ENCODE peak calls at places on chromosomes 4 and X, in five cellular contexts. T is GM20000, Z is endothelial cell, Q is psoas muscle, D is left lung. W is an unnamed sample.

GRCh38 chrX:138191998-138192397 is 519.5 kb downstream of the FGF13 start:
- DNase-seq in Q (no peak), Z (peak), T (no peak), D (no peak), W (no peak)

GRCh38 chr4:89259435-89260028 is 48.1 kb downstream of the GPRIN3 start:
- DNase-seq in T (no peak), Z (no peak), Q (no peak), D (no peak), W (no peak)

GRCh38 chr4:74632634-74633033 is 161.7 kb downstream of the BTC start:
- DNase-seq in D (peak), Q (no peak), T (no peak), Z (no peak), W (no peak)

GRCh38 chrX:65093658-65094057 is 117.4 kb upstream of the ZC4H2 start:
- DNase-seq in Q (no peak), T (no peak), Z (no peak), D (no peak), W (no peak)

GRCh38 chr4:68373513-68373912 is 23.6 kb upstream of the YTHDC1 start:
- DNase-seq in Z (peak), Q (peak), D (peak), T (peak), W (no peak)

GRCh38 chrX:21735753-21736127 is 22.2 kb downstream of the SMPX start:
- DNase-seq in D (no peak), T (no peak), Z (no peak), Q (no peak), W (no peak)

GRCh38 chrX:47361538-47362511 is 8.6 kb upstream of the ZNF157 start:
- DNase-seq in Z (peak), Q (peak), T (peak), D (peak), W (peak)

GRCh38 chrX:9189286-9189685 is 155.4 kb upstream of the FAM9B start:
- DNase-seq in Z (no peak), Q (no peak), T (no peak), D (no peak), W (no peak)

GRCh38 chr4:181637186-181638105 is 605.8 kb upstream of the TENM3 start:
- DNase-seq in D (no peak), Z (no peak), T (no peak), Q (no peak), W (no peak)

GRCh38 chrX:150370589-150371312 is 7.6 kb downstream of the MAMLD1 start:
- DNase-seq in Q (no peak), D (no peak), T (no peak), Z (no peak), W (peak)

GRCh38 chr4:646460-646859 is 21.1 kb downstream of the PDE6B start:
- DNase-seq in D (no peak), Z (no peak), Q (no peak), T (no peak), W (no peak)

DNA sequence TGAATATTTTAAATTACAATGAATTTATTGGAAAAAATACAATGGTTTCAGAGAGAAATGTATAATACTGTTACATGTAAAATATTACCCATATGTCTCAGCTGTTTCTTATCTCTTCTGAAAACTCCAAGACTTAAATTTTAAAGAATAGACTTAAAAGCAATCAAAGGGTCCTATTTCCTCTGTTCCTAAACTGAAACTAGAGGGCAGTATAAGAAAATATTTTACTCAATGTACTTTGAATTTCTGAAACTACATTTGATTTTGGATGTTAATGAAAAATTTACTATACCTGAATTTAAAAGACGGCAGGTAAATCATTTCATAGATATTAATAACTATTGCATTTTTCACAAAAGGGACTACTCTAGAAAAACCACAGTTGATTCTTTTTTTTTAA is 200.2 kb downstream of the LRBA start:
- DNase-seq in T (no peak), Z (no peak), D (no peak), Q (no peak), W (no peak)
- TF ChIP-seq CTCF in T (no peak), Z (no peak), D (no peak), Q (no peak), W (peak)

GRCh38 chr4:172619218-172619617 is 549.4 kb upstream of the GALNT7 start:
- DNase-seq in T (no peak), Q (no peak), Z (no peak), D (no peak), W (no peak)
- TF ChIP-seq CTCF in T (no peak), Q (no peak), Z (no peak), D (no peak), W (no peak)

GRCh38 chrX:34893741-34894140 is 48.9 kb upstream of the FAM47B start:
- DNase-seq in T (no peak), D (no peak), Z (no peak), Q (no peak), W (no peak)
- TF ChIP-seq CTCF in T (no peak), D (no peak), Z (no peak), Q (peak), W (peak)

GRCh38 chrX:131853440-131853839 is 169.7 kb upstream of the STK26 start:
- DNase-seq in T (no peak), D (no peak), Z (no peak), Q (no peak), W (no peak)

DNA sequence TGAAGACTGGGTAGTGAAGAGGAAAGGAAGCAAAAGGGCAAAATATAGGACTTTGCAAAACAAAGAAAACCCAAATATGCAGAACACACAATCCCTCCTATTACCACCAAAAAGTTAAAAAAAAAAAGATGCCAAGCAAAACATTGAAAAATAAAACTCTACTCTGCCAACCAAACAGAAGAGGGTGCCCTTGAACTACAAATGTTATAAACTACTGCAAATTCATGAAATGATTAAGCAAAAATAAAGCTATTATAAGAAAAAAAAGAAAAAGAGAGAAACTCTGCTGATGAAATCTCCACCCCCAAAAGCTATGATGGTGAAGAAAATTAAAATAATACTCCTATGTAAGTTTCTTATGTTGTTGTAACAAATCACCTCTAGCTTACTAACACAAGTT is 168.5 kb upstream of the STK26 start:
- DNase-seq in Z (no peak), T (no peak), Q (no peak), D (no peak), W (no peak)
- TF ChIP-seq CTCF in Z (no peak), T (no peak), Q (no peak), D (no peak), W (peak)

GRCh38 chr4:168321006-168321405 is 2.5 kb upstream of the DDX60 start:
- DNase-seq in Z (no peak), T (no peak), Q (no peak), D (no peak), W (no peak)

GRCh38 chr4:168319486-168320019 is 1.0 kb upstream of the DDX60 start:
- DNase-seq in D (no peak), Z (no peak), T (no peak), Q (no peak), W (no peak)

GRCh38 chr4:168318266-168318895 is at the start of gene DDX60:
- DNase-seq in T (peak), Z (peak), Q (peak), D (peak), W (peak)
- TF ChIP-seq CTCF in T (peak), Z (no peak), Q (peak), D (no peak), W (peak)

GRCh38 chr4:110955748-110956147 is 332.9 kb upstream of the PITX2 start:
- DNase-seq in Q (no peak), D (no peak), Z (no peak), T (no peak), W (no peak)

GRCh38 chr4:110963621-110964020 is 340.7 kb upstream of the PITX2 start:
- DNase-seq in Q (no peak), Z (no peak), T (no peak), D (no peak), W (no peak)

GRCh38 chr4:110953898-110954297 is 331.0 kb upstream of the PITX2 start:
- DNase-seq in Z (no peak), D (no peak), Q (no peak), T (no peak), W (no peak)

GRCh38 chr4:110962616-110963015 is 339.7 kb upstream of the PITX2 start:
- DNase-seq in D (no peak), Q (no peak), Z (no peak), T (no peak), W (no peak)

GRCh38 chr4:110959041-110959643 is 336.3 kb upstream of the PITX2 start:
- DNase-seq in Q (no peak), D (no peak), T (no peak), Z (no peak), W (no peak)
- TF ChIP-seq CTCF in Q (peak), D (peak), T (no peak), Z (no peak), W (peak)

GRCh38 chr4:70901984-70902576 is at the start of gene MOB1B:
- DNase-seq in T (peak), Q (peak), D (peak), Z (peak), W (peak)
- TF ChIP-seq CTCF in T (no peak), Q (peak), D (peak), Z (no peak), W (peak)

GRCh38 chrX:115266300-115266699 is 23.2 kb upstream of the LUZP4 start:
- DNase-seq in Z (no peak), Q (no peak), D (no peak), T (no peak), W (no peak)

GRCh38 chrX:115264009-115264408 is 25.5 kb upstream of the LUZP4 start:
- DNase-seq in Z (no peak), T (no peak), Q (no peak), D (no peak), W (no peak)

DNA sequence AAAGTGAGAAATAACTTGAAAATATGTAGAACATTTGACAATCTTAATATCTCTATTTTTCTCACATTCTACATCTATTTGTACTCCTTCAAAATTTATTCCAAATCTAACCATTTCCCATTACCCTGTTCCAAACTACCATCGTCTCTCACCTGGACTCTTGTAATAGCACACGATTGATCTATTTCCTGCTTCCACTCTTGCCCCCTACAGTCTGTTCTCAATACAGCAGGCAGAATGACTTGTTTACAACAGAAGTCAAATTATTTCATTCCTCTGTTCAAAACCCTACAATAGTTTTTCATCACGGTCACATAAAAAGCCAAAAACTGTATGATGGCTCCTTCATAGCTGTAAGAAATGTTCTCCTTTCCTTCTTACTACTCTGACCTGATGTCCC is 21.1 kb upstream of the LUZP4 start:
- DNase-seq in Z (no peak), D (no peak), T (no peak), Q (no peak), W (no peak)
- TF ChIP-seq CTCF in Z (peak), D (peak), T (no peak), Q (peak), W (peak)

GRCh38 chr4:126405369-126405982 is 1090.7 kb downstream of the FAT4 start:
- DNase-seq in Z (no peak), Q (no peak), T (no peak), D (no peak), W (no peak)
- TF ChIP-seq CTCF in Z (peak), Q (peak), T (peak), D (peak), W (peak)

W was measured in osteocyte.